ENCODE peak calls at places on chromosome 13, in seven cellular contexts. D is SK-N-SH, Q is AG04450, O is foreskin fibroblast, W is IMR-90, L is H1, Y is AG09309. J is an unnamed sample.

GRCh38 chr13:99386495-99386894 is 79.3 kb upstream of the GPR183 start:
- DNase-seq in D (no peak), Q (no peak), O (no peak), W (no peak), L (peak; percentile 42), Y (no peak), J (no peak)

GRCh38 chr13:29935309-29935981 is 85.0 kb upstream of the UBL3 start:
- DNase-seq in D (no peak), Q (no peak), O (no peak), W (no peak), L (no peak), Y (no peak), J (no peak)

GRCh38 chr13:79456051-79456450 is 24.9 kb upstream of the NDFIP2 start:
- DNase-seq in D (no peak), Q (no peak), O (no peak), W (no peak), L (no peak), Y (no peak), J (peak; percentile 16)

GRCh38 chr13:40790232-40790631 is 821 bp downstream of the SLC25A15 start:
- DNase-seq in D (peak; percentile 16), Q (no peak), O (no peak), W (no peak), L (no peak), Y (no peak), J (no peak)

GRCh38 chr13:36818483-36819063 is 449 bp upstream of the RFXAP start:
- DNase-seq in D (no peak), Q (no peak), O (peak; percentile 8), W (no peak), L (no peak), Y (no peak), J (peak; percentile 28)

GRCh38 chr13:97280478-97280877 is 58.3 kb downstream of the MBNL2 start:
- DNase-seq in D (peak; percentile 33), Q (no peak), O (peak; percentile 39), W (no peak), L (no peak), Y (no peak), J (no peak)

GRCh38 chr13:94712812-94713555 is 639 bp upstream of the SOX21 start:
- DNase-seq in D (peak; percentile 76), Q (no peak), O (peak; percentile 82), W (peak; percentile 46), L (peak; percentile 76), Y (peak; percentile 13), J (peak; percentile 35)

GRCh38 chr13:65594255-65594654 is 1635.9 kb downstream of the PCDH9 start:
- DNase-seq in D (peak; percentile 10), Q (peak; percentile 11), O (peak; percentile 60), W (peak; percentile 82), L (no peak), Y (peak; percentile 38), J (peak; percentile 89)

GRCh38 chr13:41137241-41137640 is 4.6 kb upstream of the KBTBD6 start:
- DNase-seq in D (no peak), Q (no peak), O (no peak), W (peak; percentile 23), L (no peak), Y (no peak), J (no peak)

GRCh38 chr13:29230446-29230845 is 365.0 kb downstream of the SLC7A1 start:
- DNase-seq in D (no peak), Q (no peak), O (no peak), W (no peak), L (no peak), Y (no peak), J (no peak)

GRCh38 chr13:88919970-88920628 is 1248.9 kb downstream of the SLITRK5 start:
- DNase-seq in D (no peak), Q (no peak), O (no peak), W (no peak), L (no peak), Y (no peak), J (no peak)

GRCh38 chr13:42246541-42246940 is 25.4 kb upstream of the AKAP11 start:
- DNase-seq in D (no peak), Q (no peak), O (no peak), W (no peak), L (no peak), Y (no peak), J (no peak)

GRCh38 chr13:56356690-56357089 is 784.0 kb upstream of the PRR20A start:
- DNase-seq in D (no peak), Q (no peak), O (no peak), W (no peak), L (no peak), Y (no peak), J (no peak)

GRCh38 chr13:71751074-71751473 is 115.9 kb downstream of the DACH1 start:
- DNase-seq in D (peak; percentile 43), Q (no peak), O (no peak), W (no peak), L (no peak), Y (no peak), J (no peak)

GRCh38 chr13:33761744-33762143 is 56.2 kb upstream of the RFC3 start:
- DNase-seq in D (peak; percentile 15), Q (no peak), O (peak; percentile 50), W (no peak), L (no peak), Y (no peak), J (no peak)

GRCh38 chr13:40269086-40269485 is 397.4 kb downstream of the FOXO1 start:
- DNase-seq in D (no peak), Q (no peak), O (no peak), W (no peak), L (no peak), Y (no peak), J (peak; percentile 49)

GRCh38 chr13:40230833-40231266 is 435.6 kb downstream of the FOXO1 start:
- DNase-seq in D (no peak), Q (no peak), O (peak; percentile 69), W (no peak), L (no peak), Y (no peak), J (peak; percentile 79)

GRCh38 chr13:90032841-90033493 is 1314.5 kb upstream of the MIR17HG start:
- DNase-seq in D (no peak), Q (no peak), O (no peak), W (no peak), L (no peak), Y (no peak), J (no peak)

GRCh38 chr13:103328899-103329298 is 262.7 kb upstream of the SLC10A2 start:
- DNase-seq in D (no peak), Q (no peak), O (no peak), W (no peak), L (no peak), Y (no peak), J (no peak)
- TF ChIP-seq CTCF in D (no peak), Q (no peak), O (no peak), W (no peak), L (no peak), Y (no peak), J (no peak)

DNA sequence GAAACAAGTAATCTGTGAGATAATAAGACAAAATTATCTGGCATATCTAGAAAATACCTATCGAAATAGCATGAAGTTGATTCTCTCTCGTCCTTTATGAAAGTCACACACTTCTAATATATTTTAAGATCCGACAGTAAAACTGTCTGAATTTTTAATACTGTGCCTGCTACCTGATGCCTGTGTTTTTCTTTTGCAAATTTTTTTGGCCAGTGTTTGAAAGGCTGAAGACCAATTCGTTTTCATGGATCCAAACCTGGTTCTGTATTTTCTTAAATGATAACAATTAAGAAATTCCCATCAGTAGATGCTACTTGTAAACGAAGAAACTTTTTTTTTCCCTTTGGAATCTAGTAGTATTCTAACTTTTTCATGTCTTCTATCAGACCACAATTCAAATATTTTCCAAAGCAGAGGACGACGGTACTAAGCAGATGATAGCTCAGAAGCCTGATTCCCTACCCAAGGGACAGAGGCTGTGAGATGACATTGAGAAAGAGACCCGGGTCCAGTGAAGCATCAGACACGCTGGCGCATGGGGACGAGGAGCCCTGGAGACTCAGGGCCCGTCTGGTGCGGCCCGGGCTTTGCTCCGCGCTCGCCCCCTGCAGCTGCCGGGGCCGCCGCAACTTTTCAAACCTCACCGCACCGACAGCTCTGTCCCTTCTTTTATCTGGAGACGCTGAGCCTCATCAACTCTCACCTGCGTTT is 49.5 kb upstream of the PABPC3 start:
- DNase-seq in D (peak; percentile 38), Q (no peak), O (peak; percentile 11), W (no peak), L (no peak), Y (no peak), J (no peak)
- H3K4me3 ChIP-seq in D (peak overlapping the region; percentile 51), Q (peak overlapping the region; percentile 49), O (peak overlapping the region; percentile 48), W (no peak overlapping the region), L (peak overlapping the region; percentile 98), Y (no peak overlapping the region), J (no peak overlapping the region)

DNA sequence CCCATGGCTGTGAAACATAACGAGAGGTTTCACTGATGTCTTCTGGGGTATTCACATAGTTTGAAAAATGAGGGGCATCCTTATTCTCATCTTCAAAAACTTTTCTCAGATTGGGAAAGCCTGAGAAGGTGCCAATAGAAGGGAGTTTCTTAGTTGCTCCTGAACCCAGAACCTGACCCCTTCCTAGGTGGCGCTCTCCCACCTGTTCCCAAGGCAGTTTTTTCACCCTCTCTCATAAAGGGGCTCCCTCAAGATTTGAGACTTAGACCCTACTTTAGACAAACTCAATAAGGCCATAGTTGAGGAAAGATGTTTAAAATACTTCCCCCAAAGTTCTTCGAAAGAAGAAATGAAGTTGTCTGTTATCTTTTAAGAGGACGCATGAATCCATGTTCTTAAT is 142.2 kb downstream of the FGF9 start:
- DNase-seq in D (no peak), Q (no peak), O (no peak), W (no peak), L (no peak), Y (no peak), J (no peak)
- TF ChIP-seq CTCF in D (no peak), Q (no peak), O (no peak), W (no peak), L (peak; percentile 22), Y (no peak), J (no peak)

GRCh38 chr13:60623131-60623530 is 226.1 kb downstream of the TDRD3 start:
- DNase-seq in D (no peak), Q (no peak), O (no peak), W (no peak), L (no peak), Y (no peak), J (no peak)

GRCh38 chr13:60619461-60619860 is 222.4 kb downstream of the TDRD3 start:
- DNase-seq in D (no peak), Q (no peak), O (no peak), W (no peak), L (no peak), Y (no peak), J (no peak)

GRCh38 chr13:60617863-60618733 is 221.1 kb downstream of the TDRD3 start:
- DNase-seq in D (no peak), Q (no peak), O (no peak), W (peak; percentile 36), L (peak; percentile 54), Y (peak; percentile 14), J (peak; percentile 76)

DNA sequence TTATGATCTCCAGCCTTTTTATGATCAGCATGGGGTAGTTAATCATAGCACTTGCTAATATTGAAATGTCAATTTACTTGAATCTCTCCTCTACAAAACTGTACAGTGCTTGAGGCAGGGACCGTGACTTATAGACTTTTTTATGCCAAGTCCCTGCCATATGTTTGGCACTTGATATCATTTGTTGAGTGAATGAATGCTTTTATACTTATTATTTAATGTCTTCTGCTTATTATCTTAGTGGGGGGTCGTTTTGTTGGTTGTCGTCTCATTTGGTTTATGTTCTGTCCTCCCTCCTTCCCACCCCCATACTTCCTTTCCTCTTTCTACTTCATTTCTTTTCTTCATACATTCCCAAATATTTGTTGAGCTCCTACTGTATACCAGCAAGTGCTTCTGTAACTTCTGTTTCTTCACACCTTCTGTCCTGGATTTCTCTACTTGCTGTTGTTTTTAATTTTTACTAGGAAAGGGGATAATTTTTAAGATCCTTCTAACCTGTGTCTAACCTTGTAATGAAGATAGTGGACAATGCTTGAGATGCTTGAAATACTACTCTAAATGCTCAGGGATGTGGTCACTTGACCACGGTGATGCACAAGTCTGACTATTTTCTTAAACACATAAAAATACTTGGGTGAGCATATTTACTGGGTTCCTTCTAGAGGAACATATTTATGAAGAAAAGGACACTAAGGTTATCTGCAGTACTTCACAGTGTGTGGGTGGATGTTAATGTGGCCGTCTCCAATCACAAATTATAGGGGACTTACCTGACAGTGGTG is 223.8 kb downstream of the TDRD3 start:
- DNase-seq in D (no peak), Q (no peak), O (no peak), W (no peak), L (no peak), Y (no peak), J (no peak)
- H3K4me3 ChIP-seq in D (no peak overlapping the region), Q (no peak overlapping the region), O (no peak overlapping the region), W (no peak overlapping the region), L (no peak overlapping the region), Y (no peak overlapping the region), J (no peak overlapping the region)